ENCODE peak calls at places on chromosome 13, in ten cellular contexts. V is IMR-90, J is tibial nerve, R is A549, D is body of pancreas, Z is heart left ventricle, U is transverse colon, K is suprapubic skin, G is stomach, B is gastrocnemius medialis. X is an unnamed sample.

GRCh38 chr13:112928958-112929777 is 39.8 kb upstream of the MCF2L start:
- DNase-seq in J (no peak), V (peak), U (peak), R (no peak), Z (peak), K (no peak), B (no peak), G (no peak), D (no peak), X (no peak)

GRCh38 chr13:79384022-79384610 is 21.9 kb downstream of the RBM26 start:
- DNase-seq in B (no peak), U (peak), V (no peak), Z (no peak), G (no peak), D (no peak), K (no peak), J (no peak), R (no peak), X (no peak)

GRCh38 chr13:95039415-95039814 is 261.8 kb downstream of the ABCC4 start:
- DNase-seq in Z (no peak), D (no peak), G (no peak), R (no peak), B (no peak), K (no peak), U (no peak), J (no peak), V (peak), X (no peak)

GRCh38 chr13:33349996-33350826 is 64.7 kb upstream of the STARD13 start:
- DNase-seq in U (peak), J (peak), D (peak), V (peak), K (peak), R (peak), B (peak), G (peak), Z (peak), X (peak)

GRCh38 chr13:45381196-45381595 is 37.0 kb downstream of the SLC25A30 start:
- DNase-seq in J (no peak), K (no peak), U (no peak), R (no peak), B (no peak), G (no peak), V (no peak), D (no peak), Z (no peak), X (no peak)

GRCh38 chr13:63954683-63955082 is 2539.0 kb upstream of the PCDH20 start:
- DNase-seq in V (no peak), G (no peak), R (no peak), K (no peak), Z (no peak), U (no peak), B (no peak), D (no peak), J (no peak), X (no peak)

GRCh38 chr13:80360298-80360827 is 19.4 kb upstream of the SPRY2 start:
- DNase-seq in U (no peak), Z (no peak), V (no peak), J (no peak), B (no peak), K (no peak), G (no peak), D (no peak), R (no peak), X (no peak)

GRCh38 chr13:110454956-110455355 is 106.6 kb downstream of the RAB20 start:
- DNase-seq in B (no peak), G (no peak), J (no peak), U (no peak), R (no peak), Z (no peak), K (no peak), V (no peak), D (no peak), X (no peak)

GRCh38 chr13:24684600-24684998 is 4.4 kb downstream of the ATP12A start:
- DNase-seq in K (no peak), D (no peak), Z (no peak), G (no peak), U (no peak), J (no peak), B (no peak), V (no peak), R (no peak), X (no peak)

GRCh38 chr13:80690208-80690607 is 349.3 kb upstream of the SPRY2 start:
- DNase-seq in B (no peak), J (no peak), U (no peak), K (no peak), G (no peak), Z (no peak), D (no peak), R (no peak), V (no peak), X (no peak)

GRCh38 chr13:60716296-60716695 is 319.3 kb downstream of the TDRD3 start:
- DNase-seq in J (no peak), U (no peak), K (no peak), G (no peak), Z (no peak), R (no peak), D (no peak), B (no peak), V (no peak), X (no peak)

GRCh38 chr13:112032186-112032835 is 34.6 kb upstream of the SOX1 start:
- DNase-seq in D (peak), V (peak), J (no peak), K (no peak), R (no peak), B (no peak), Z (no peak), U (no peak), G (no peak), X (no peak)

GRCh38 chr13:114120486-114121430 is 11.7 kb downstream of the RASA3 start:
- DNase-seq in U (no peak), B (no peak), D (no peak), Z (no peak), G (no peak), V (no peak), J (no peak), R (no peak), K (no peak), X (no peak)

GRCh38 chr13:108086678-108087077 is 128.7 kb downstream of the LIG4 start:
- DNase-seq in R (no peak), B (no peak), K (no peak), G (no peak), V (peak), U (no peak), J (no peak), D (no peak), Z (no peak), X (no peak)

GRCh38 chr13:35767256-35767981 is 290.9 kb upstream of the MAB21L1 start:
- DNase-seq in D (no peak), G (no peak), V (no peak), J (no peak), U (no peak), K (no peak), B (no peak), R (no peak), Z (no peak), X (no peak)

GRCh38 chr13:41271456-41272285 is 8.3 kb upstream of the MTRF1 start:
- DNase-seq in V (no peak), D (no peak), Z (no peak), R (no peak), G (no peak), U (no peak), B (no peak), K (no peak), J (no peak), X (no peak)

GRCh38 chr13:46053162-46054012 is 841 bp upstream of the ZC3H13 start:
- DNase-seq in V (no peak), Z (no peak), D (no peak), G (no peak), J (no peak), R (no peak), U (no peak), K (no peak), B (no peak), X (no peak)

GRCh38 chr13:77827350-77827749 is 91.3 kb downstream of the EDNRB start:
- DNase-seq in V (no peak), G (no peak), Z (no peak), B (no peak), U (no peak), D (no peak), K (no peak), R (no peak), J (peak), X (no peak)

GRCh38 chr13:48775804-48776203 is 122.1 kb downstream of the CYSLTR2 start:
- DNase-seq in D (no peak), B (no peak), G (no peak), R (no peak), K (no peak), J (no peak), Z (no peak), U (no peak), V (peak), X (no peak)

GRCh38 chr13:88074794-88075509 is 403.8 kb downstream of the SLITRK5 start:
- DNase-seq in V (no peak), G (no peak), Z (no peak), R (no peak), U (no peak), D (no peak), B (peak), J (no peak), K (peak), X (peak)

GRCh38 chr13:79811170-79811569 is 330.2 kb downstream of the NDFIP2 start:
- DNase-seq in D (no peak), G (no peak), V (no peak), K (no peak), J (no peak), U (no peak), Z (no peak), B (no peak), R (no peak), X (no peak)

GRCh38 chr13:23615677-23616076 is 45.5 kb downstream of the TNFRSF19 start:
- DNase-seq in R (no peak), G (no peak), V (no peak), U (no peak), D (no peak), Z (no peak), K (no peak), B (no peak), J (no peak), X (no peak)

GRCh38 chr13:79735228-79735627 is 254.3 kb downstream of the NDFIP2 start:
- DNase-seq in G (no peak), J (no peak), Z (no peak), K (no peak), U (no peak), R (no peak), B (no peak), V (peak), D (no peak), X (no peak)

DNA sequence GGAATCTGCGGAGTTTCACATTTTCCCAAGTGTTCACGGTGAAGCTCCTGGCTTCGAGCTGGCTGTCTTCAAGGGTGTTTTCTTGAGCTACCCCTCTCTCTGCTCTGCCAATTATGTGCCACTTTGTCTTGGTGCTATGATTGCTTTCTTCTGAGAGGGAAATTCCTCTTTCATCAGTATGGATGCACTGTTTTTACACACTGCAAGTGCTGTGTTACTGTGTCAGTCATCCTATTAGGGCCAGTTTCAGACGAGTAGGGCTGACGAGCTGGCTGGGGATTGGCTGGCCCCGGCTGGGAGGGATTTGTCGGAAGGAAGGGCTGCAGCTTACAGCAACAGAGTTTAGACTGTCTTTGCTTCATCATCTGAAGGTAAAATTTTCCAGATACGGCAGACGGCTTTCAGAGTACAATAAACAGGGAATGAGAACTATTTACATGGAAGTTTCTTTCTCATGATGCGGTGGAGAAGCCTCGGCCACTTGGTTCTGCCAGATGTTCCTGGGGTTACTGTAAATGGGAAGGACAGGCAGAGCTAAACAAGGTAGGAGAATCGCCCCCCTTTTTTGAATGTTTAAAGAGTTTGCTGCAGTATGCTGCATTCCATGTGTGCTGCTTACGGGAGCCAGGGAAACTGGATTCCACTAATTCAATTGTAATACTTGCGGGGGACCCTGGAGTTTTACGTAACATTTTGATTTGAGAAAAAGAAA is at the start of gene MBNL2:
- DNase-seq in U (peak), Z (peak), V (peak), J (peak), G (peak), K (peak), R (peak), B (peak), D (peak), X (peak)
- TF ChIP-seq POLR2A in U (peak), Z (peak), V (peak), J (peak), G (no peak), K (peak), R (peak), B (peak), D (peak), X (peak)

GRCh38 chr13:76036176-76036575 is 400.0 kb downstream of the LMO7 start:
- DNase-seq in R (no peak), Z (no peak), J (no peak), V (peak), K (no peak), B (no peak), G (no peak), U (no peak), D (no peak), X (no peak)

GRCh38 chr13:76035711-76036110 is 399.6 kb downstream of the LMO7 start:
- DNase-seq in R (no peak), Z (no peak), D (no peak), V (peak), U (no peak), K (no peak), G (no peak), J (no peak), B (no peak), X (no peak)

GRCh38 chr13:76043882-76044281 is 407.8 kb downstream of the LMO7 start:
- DNase-seq in J (no peak), D (no peak), U (no peak), K (no peak), R (no peak), G (no peak), B (no peak), Z (no peak), V (no peak), X (no peak)

GRCh38 chr13:76038920-76039716 is 403.0 kb downstream of the LMO7 start:
- DNase-seq in K (no peak), D (no peak), J (no peak), B (no peak), Z (no peak), G (no peak), R (no peak), U (no peak), V (no peak), X (no peak)
- TF ChIP-seq CTCF in K (no peak), D (no peak), J (no peak), B (no peak), Z (no peak), G (no peak), R (no peak), U (no peak), V (no peak), X (no peak)

GRCh38 chr13:29850213-29850898 is at the start of gene UBL3:
- DNase-seq in U (peak), B (peak), Z (peak), D (peak), G (peak), V (peak), J (peak), R (peak), K (peak), X (peak)

GRCh38 chr13:29846475-29847256 is 3.8 kb downstream of the UBL3 start:
- DNase-seq in B (no peak), Z (no peak), R (no peak), G (no peak), D (no peak), V (no peak), J (no peak), U (no peak), K (no peak), X (no peak)

GRCh38 chr13:29847501-29847983 is 2.9 kb downstream of the UBL3 start:
- DNase-seq in B (no peak), K (no peak), R (no peak), J (no peak), U (peak), G (no peak), Z (no peak), V (peak), D (no peak), X (no peak)

GRCh38 chr13:29849731-29850212 is 645 bp downstream of the UBL3 start:
- DNase-seq in R (peak), G (peak), J (no peak), Z (peak), K (peak), D (peak), B (peak), V (peak), U (peak), X (peak)

DNA sequence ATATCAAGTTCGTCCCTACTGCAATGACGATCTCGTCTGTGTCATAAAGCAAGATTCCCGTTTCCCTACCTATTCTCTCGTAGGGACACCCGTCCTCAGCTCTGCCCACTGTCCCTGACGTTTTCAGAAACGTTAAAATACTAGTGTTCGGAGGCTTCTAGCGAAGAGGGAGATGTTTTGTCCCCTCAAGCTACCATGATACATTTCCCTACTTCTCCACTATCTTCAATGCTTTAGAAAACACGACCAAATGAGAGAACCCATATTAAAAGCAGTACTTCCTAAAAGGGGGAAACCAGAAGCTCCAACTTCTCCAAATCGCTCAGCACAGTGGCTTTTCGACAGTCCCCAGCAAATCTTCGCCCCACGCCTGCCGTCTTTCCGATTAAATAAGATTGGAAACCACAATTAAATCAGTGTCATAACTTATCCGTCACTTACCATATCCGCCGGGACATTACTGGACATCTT is 1.3 kb downstream of the UBL3 start:
- DNase-seq in U (peak), V (peak), G (no peak), D (peak), R (no peak), Z (peak), K (no peak), J (no peak), B (no peak), X (no peak)
- TF ChIP-seq POLR2A in U (no peak), V (no peak), G (no peak), D (no peak), R (no peak), Z (no peak), K (no peak), J (peak), B (no peak), X (no peak)

DNA sequence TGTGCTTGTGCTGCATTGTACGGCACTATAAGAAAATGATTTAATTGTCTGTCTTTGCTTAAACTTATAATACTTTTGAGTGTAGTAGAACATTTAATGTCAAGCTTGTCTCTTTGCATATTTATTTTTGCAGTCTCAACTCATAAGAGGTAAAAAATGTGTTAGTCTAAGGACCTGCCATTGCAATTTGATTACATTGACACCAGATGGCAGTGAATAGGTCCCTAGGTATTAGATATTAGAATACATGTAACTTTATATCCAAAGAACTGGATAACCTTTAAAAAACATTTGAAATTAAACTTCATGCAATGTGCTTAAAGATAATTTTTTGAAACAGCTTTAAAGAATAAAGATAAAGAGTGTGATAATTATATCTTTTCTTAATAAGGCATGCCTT is 1421.3 kb downstream of the OLFM4 start:
- DNase-seq in G (no peak), D (no peak), K (no peak), R (no peak), Z (no peak), J (no peak), B (no peak), U (no peak), V (no peak), X (no peak)
- TF ChIP-seq CTCF in G (no peak), D (no peak), K (no peak), R (no peak), Z (no peak), J (no peak), B (no peak), U (no peak), V (no peak), X (no peak)

X was measured in lower leg skin.